ENCODE peak calls at places on chromosomes 5 and 9, in eight cellular contexts. X is cardiac muscle cell; P is CD4-positive, alpha-beta T cell; C is lung; Y is heart left ventricle; W is mesothelial cell of epicardium; G is K562; H is GM13976. K is an unnamed sample.

GRCh38 chr9:137802521-137803243 is 74.9 kb upstream of the CACNA1B start:
- DNase-seq in H (no peak), C (no peak), P (no peak), X (no peak), W (no peak), Y (no peak), G (no peak), K (no peak)

GRCh38 chr9:109781541-109782197 is 1.7 kb downstream of the PALM2AKAP2 start:
- DNase-seq in Y (no peak), W (no peak), C (no peak), H (no peak), P (no peak), X (no peak), G (no peak), K (no peak)

GRCh38 chr5:174363934-174364333 is 318.4 kb downstream of the NSG2 start:
- DNase-seq in C (no peak), G (no peak), P (no peak), X (no peak), W (no peak), H (no peak), Y (no peak), K (no peak)

GRCh38 chr5:78615697-78616096 is 32.9 kb downstream of the LHFPL2 start:
- DNase-seq in C (no peak), X (no peak), P (no peak), Y (no peak), G (peak), W (no peak), H (no peak), K (no peak)

GRCh38 chr5:128290152-128290858 is 206.7 kb downstream of the SLC12A2 start:
- DNase-seq in W (no peak), G (no peak), Y (no peak), H (no peak), X (peak), P (no peak), C (no peak), K (no peak)

GRCh38 chr5:60977956-60978737 is 33.1 kb downstream of the NDUFAF2 start:
- DNase-seq in C (no peak), X (peak), P (no peak), Y (no peak), H (no peak), G (no peak), W (no peak), K (no peak)

GRCh38 chr5:67515762-67516161 is 319.2 kb upstream of the CD180 start:
- DNase-seq in Y (no peak), G (no peak), X (no peak), H (no peak), P (no peak), C (no peak), W (no peak), K (no peak)

GRCh38 chr9:14400658-14400995 is 86.7 kb upstream of the NFIB start:
- DNase-seq in X (peak), W (no peak), H (no peak), C (peak), G (peak), Y (peak), P (no peak), K (no peak)

GRCh38 chr5:98933446-98934072 is 4.8 kb upstream of the CHD1 start:
- DNase-seq in G (no peak), W (no peak), C (no peak), P (no peak), Y (no peak), H (peak), X (no peak), K (peak)

GRCh38 chr5:54017580-54017979 is 292.8 kb downstream of the ARL15 start:
- DNase-seq in H (no peak), P (no peak), W (no peak), X (no peak), Y (no peak), G (no peak), C (no peak), K (no peak)

GRCh38 chr9:27540537-27540936 is 10.9 kb upstream of the MOB3B start:
- DNase-seq in G (no peak), X (peak), Y (no peak), W (no peak), H (no peak), P (no peak), C (no peak), K (no peak)
- TF ChIP-seq CTCF in G (no peak), X (no peak), Y (no peak), W (no peak), H (no peak), P (no peak), C (no peak), K (no peak)

GRCh38 chr9:113590389-113590788 is 126.9 kb downstream of the RGS3 start:
- DNase-seq in X (no peak), W (no peak), C (no peak), P (no peak), H (no peak), Y (no peak), G (no peak), K (no peak)

GRCh38 chr9:113588936-113589335 is 125.4 kb downstream of the RGS3 start:
- DNase-seq in C (no peak), H (no peak), X (no peak), G (no peak), W (no peak), P (no peak), Y (no peak), K (no peak)

GRCh38 chr9:113590991-113591898 is 127.7 kb downstream of the RGS3 start:
- DNase-seq in Y (peak), C (peak), X (peak), P (peak), G (peak), W (peak), H (peak), K (peak)

GRCh38 chr9:113589407-113589806 is 125.9 kb downstream of the RGS3 start:
- DNase-seq in C (no peak), Y (peak), W (no peak), X (no peak), P (no peak), H (no peak), G (no peak), K (no peak)

GRCh38 chr9:113589890-113590289 is 126.4 kb downstream of the RGS3 start:
- DNase-seq in P (no peak), Y (no peak), G (no peak), C (no peak), H (no peak), X (peak), W (no peak), K (no peak)
- TF ChIP-seq CTCF in P (peak), Y (peak), G (peak), C (peak), H (no peak), X (peak), W (no peak), K (peak)

GRCh38 chr5:177306674-177307543 is 3.3 kb downstream of the PRELID1 start:
- DNase-seq in W (no peak), P (no peak), Y (no peak), H (peak), C (no peak), G (no peak), X (peak), K (peak)
- TF ChIP-seq CTCF in W (no peak), P (no peak), Y (no peak), H (no peak), C (no peak), G (peak), X (peak), K (no peak)

DNA sequence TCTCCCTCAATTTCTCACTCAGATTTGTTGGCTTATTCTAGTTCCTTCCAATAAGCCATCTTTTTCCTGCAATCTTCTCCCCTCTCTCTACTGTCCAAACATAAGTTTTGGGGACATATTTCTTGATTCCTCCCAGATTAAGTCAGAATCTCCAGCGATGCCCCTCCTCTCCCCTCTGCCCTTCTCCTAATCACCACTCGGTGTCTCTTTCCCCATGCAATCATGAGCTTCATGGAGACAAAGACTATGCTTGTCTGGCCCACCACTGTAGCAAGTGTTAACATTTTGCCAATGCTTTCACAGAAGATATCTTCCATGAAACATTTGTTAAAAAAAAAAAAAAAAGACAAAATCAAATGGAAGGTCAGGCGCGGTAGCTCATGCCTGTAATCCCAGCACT is 42.4 kb downstream of the PDE6A start:
- DNase-seq in W (no peak), H (no peak), X (no peak), P (no peak), G (no peak), Y (no peak), C (no peak), K (no peak)
- TF ChIP-seq CTCF in W (no peak), H (no peak), X (no peak), P (no peak), G (peak), Y (no peak), C (no peak), K (no peak)

K was measured in GM12865.